ENCODE peak calls at places on chromosomes 4 and X, in nine cellular contexts. K is CD4-positive, alpha-beta T cell; R is astrocyte of the spinal cord; S is neural progenitor cell; E is MM.1S; P is transverse colon; V is cardiac fibroblast; L is Calu3; G is GM20000. B is an unnamed sample.

GRCh38 chr4:44725166-44725565 is 1.2 kb downstream of the GNPDA2 start:
- DNase-seq in K (no peak), R (peak; percentile 8), S (peak; percentile 6), E (no peak), P (no peak), V (peak; percentile 5), L (no peak), G (no peak), B (no peak)

GRCh38 chr4:9925750-9926439 is 95.4 kb downstream of the SLC2A9 start:
- DNase-seq in K (no peak), R (no peak), S (no peak), E (no peak), P (no peak), V (no peak), L (no peak), G (no peak), B (no peak)

GRCh38 chr4:111475001-111475400 is 670.3 kb upstream of the FAM241A start:
- DNase-seq in K (no peak), R (peak; percentile 37), S (peak; percentile 72), E (no peak), P (peak; percentile 57), V (peak; percentile 30), L (peak; percentile 43), G (no peak), B (no peak)

GRCh38 chr4:36747277-36748129 is 466.1 kb downstream of the DTHD1 start:
- DNase-seq in K (no peak), R (no peak), S (no peak), E (no peak), P (no peak), V (no peak), L (no peak), G (no peak), B (no peak)

GRCh38 chrX:9349572-9350259 is 115.1 kb upstream of the TBL1X start:
- DNase-seq in K (no peak), R (peak; percentile 26), S (no peak), E (no peak), P (no peak), V (no peak), L (no peak), G (no peak), B (peak; percentile 20)

GRCh38 chr4:41212221-41213203 is 1.8 kb downstream of the APBB2 start:
- DNase-seq in K (no peak), R (peak; percentile 69), S (peak; percentile 36), E (no peak), P (peak; percentile 56), V (peak; percentile 85), L (peak; percentile 45), G (peak; percentile 39), B (peak; percentile 61)

GRCh38 chr4:46993075-46994006 is at the start of gene GABRA4:
- DNase-seq in K (no peak), R (peak; percentile 20), S (peak; percentile 55), E (no peak), P (no peak), V (no peak), L (no peak), G (no peak), B (no peak)

GRCh38 chrX:46180258-46180687 is 364.9 kb downstream of the ZNF674 start:
- DNase-seq in K (no peak), R (peak; percentile 95), S (peak; percentile 1), E (peak; percentile 6), P (no peak), V (peak; percentile 70), L (peak; percentile 48), G (no peak), B (no peak)

GRCh38 chrX:121238093-121238492 is 190.7 kb downstream of the GLUD2 start:
- DNase-seq in K (no peak), R (no peak), S (no peak), E (no peak), P (no peak), V (no peak), L (no peak), G (no peak), B (no peak)

GRCh38 chr4:7964890-7965662 is 25.4 kb upstream of the AFAP1 start:
- DNase-seq in K (no peak), R (no peak), S (no peak), E (no peak), P (no peak), V (peak; percentile 91), L (peak; percentile 76), G (no peak), B (no peak)

GRCh38 chr4:137124278-137124932 is 407.9 kb downstream of the PCDH18 start:
- DNase-seq in K (no peak), R (peak; percentile 73), S (peak; percentile 61), E (peak; percentile 65), P (no peak), V (peak; percentile 82), L (no peak), G (peak; percentile 8), B (peak; percentile 80)

GRCh38 chr4:166839615-166840251 is 394.6 kb downstream of the SPOCK3 start:
- DNase-seq in K (no peak), R (no peak), S (no peak), E (no peak), P (no peak), V (no peak), L (no peak), G (peak; percentile 52), B (no peak)

GRCh38 chr4:53196872-53197759 is 168.7 kb downstream of the SCFD2 start:
- DNase-seq in K (no peak), R (peak; percentile 90), S (peak; percentile 75), E (peak; percentile 71), P (no peak), V (peak; percentile 95), L (peak; percentile 9), G (peak; percentile 32), B (peak; percentile 73)

GRCh38 chr4:99190336-99190735 is 28.7 kb downstream of the ADH6 start:
- DNase-seq in K (no peak), R (no peak), S (no peak), E (no peak), P (no peak), V (no peak), L (no peak), G (no peak), B (no peak)

GRCh38 chr4:66633472-66633871 is 911.8 kb downstream of the CENPC start:
- DNase-seq in K (no peak), R (no peak), S (no peak), E (no peak), P (no peak), V (peak; percentile 13), L (no peak), G (no peak), B (no peak)

GRCh38 chr4:108454227-108454626 is 166.1 kb upstream of the RPL34 start:
- DNase-seq in K (no peak), R (peak; percentile 44), S (no peak), E (no peak), P (no peak), V (no peak), L (no peak), G (no peak), B (no peak)

GRCh38 chr4:73234712-73235111 is 23.9 kb downstream of the ANKRD17 start:
- DNase-seq in K (no peak), R (no peak), S (no peak), E (no peak), P (no peak), V (peak; percentile 28), L (no peak), G (no peak), B (no peak)

GRCh38 chr4:110953898-110954297 is 331.0 kb upstream of the PITX2 start:
- DNase-seq in K (no peak), R (no peak), S (no peak), E (no peak), P (no peak), V (no peak), L (no peak), G (no peak), B (no peak)

GRCh38 chr4:125085-125820 is 952 bp downstream of the ZNF718 start:
- DNase-seq in K (peak; percentile 1), R (peak; percentile 25), S (peak; percentile 50), E (no peak), P (peak; percentile 53), V (peak; percentile 44), L (peak; percentile 67), G (peak; percentile 50), B (no peak)

GRCh38 chrX:78592030-78592429 is 67.1 kb downstream of the RTL3 start:
- DNase-seq in K (no peak), R (no peak), S (no peak), E (no peak), P (no peak), V (no peak), L (no peak), G (no peak), B (no peak)

GRCh38 chr4:94571301-94571700 is 119.6 kb downstream of the PDLIM5 start:
- DNase-seq in K (no peak), R (no peak), S (peak; percentile 25), E (no peak), P (no peak), V (no peak), L (no peak), G (no peak), B (no peak)
- TF ChIP-seq CTCF in K (no peak), R (no peak), S (peak; percentile 5), E (no peak), P (no peak), V (no peak), L (no peak), G (no peak), B (no peak)

DNA sequence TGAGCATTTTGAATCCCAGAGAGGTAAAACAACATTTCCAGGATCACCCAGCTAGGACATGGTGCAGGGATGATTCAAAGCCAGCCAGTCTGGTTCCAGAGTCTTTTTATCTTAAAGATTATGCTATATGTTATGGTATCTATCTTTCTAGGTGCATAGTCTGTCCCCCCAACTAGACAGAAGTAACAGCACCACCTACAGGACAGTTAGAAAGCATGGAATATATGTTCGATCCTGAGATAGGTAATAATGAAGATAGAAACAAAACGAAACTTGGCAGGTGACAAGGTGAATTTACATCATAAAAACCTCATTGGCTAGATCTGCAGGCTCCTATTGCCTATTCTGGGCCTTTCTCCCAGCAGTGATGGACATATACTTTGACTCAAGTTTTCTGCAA is 723.2 kb downstream of the SMARCA1 start:
- DNase-seq in K (no peak), R (no peak), S (peak; percentile 21), E (no peak), P (no peak), V (no peak), L (no peak), G (no peak), B (no peak)
- TF ChIP-seq CTCF in K (no peak), R (no peak), S (peak; percentile 63), E (peak; percentile 25), P (no peak), V (no peak), L (no peak), G (no peak), B (no peak)

GRCh38 chr4:130563185-130563890 is 1467.4 kb downstream of the C4orf33 start:
- DNase-seq in K (no peak), R (peak; percentile 78), S (peak; percentile 82), E (peak; percentile 26), P (no peak), V (peak; percentile 89), L (peak; percentile 70), G (no peak), B (peak; percentile 80)
- TF ChIP-seq CTCF in K (no peak), R (peak; percentile 80), S (peak; percentile 69), E (peak; percentile 60), P (peak; percentile 18), V (peak; percentile 62), L (peak; percentile 43), G (no peak), B (peak; percentile 77)

DNA sequence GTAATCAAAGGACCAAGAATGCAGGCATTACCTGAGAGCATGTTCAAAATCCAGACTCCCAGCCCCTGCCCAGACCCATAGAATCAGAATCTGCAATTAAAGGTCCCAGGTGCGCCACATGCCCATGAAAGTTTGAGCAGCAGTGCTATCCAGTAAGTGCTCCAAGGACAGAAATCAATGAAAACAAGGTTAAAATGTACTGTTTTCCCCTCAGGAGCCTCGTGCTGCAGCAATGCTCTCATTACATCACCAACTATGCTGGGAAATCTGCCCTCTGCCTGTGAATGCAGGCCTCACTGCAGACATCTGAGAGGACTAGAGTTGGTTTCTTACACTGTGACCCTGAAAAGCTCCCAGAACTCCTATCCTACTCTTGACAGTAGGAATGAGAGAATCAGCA is 21.1 kb downstream of the ANXA5 start:
- DNase-seq in K (no peak), R (peak; percentile 44), S (no peak), E (no peak), P (no peak), V (peak; percentile 65), L (no peak), G (no peak), B (peak; percentile 44)
- TF ChIP-seq CTCF in K (no peak), R (peak; percentile 35), S (peak; percentile 15), E (no peak), P (no peak), V (peak; percentile 48), L (no peak), G (no peak), B (peak; percentile 61)